ENCODE peak calls at places on chromosomes 5 and 9, in ten cellular contexts. P is naive thymus-derived CD8-positive, alpha-beta T cell; A is cerebellar cortex; O is Calu3; H is CD4-positive, alpha-beta T cell; G is stimulated activated CD8-positive, alpha-beta memory T cell treated with anti-CD3 and anti-CD28 coated beads, Interleukin-12 subunit alpha, Interleukin-12 subunit beta, amount 100 ng/mL, for 1 hour; V is Right ventricle myocardium superior; Q is NCI-H1694 treated with DMSO at 0.1 percent for 48 hours; Z is HFFc6; K is ACHN. F is an unnamed sample.

GRCh38 chr9:23123048-23123632 is 676.5 kb downstream of the DMRTA1 start:
- DNase-seq in P (no peak), A (peak; percentile 42), O (peak; percentile 31), H (no peak), G (no peak), V (no peak), Q (peak; percentile 6), Z (peak; percentile 22), K (peak; percentile 35), F (peak; percentile 78)

GRCh38 chr5:94968507-94969095 is 316.3 kb downstream of the MCTP1 start:
- DNase-seq in P (no peak), A (peak; percentile 88), O (peak; percentile 36), H (no peak), G (no peak), V (no peak), Q (peak; percentile 78), Z (peak; percentile 74), K (peak; percentile 79), F (peak; percentile 91)

GRCh38 chr5:1129725-1130082 is 17.8 kb upstream of the SLC12A7 start:
- DNase-seq in P (no peak), A (no peak), O (peak; percentile 66), H (no peak), G (no peak), V (peak; percentile 37), Q (no peak), Z (no peak), K (no peak), F (no peak)

GRCh38 chr9:93112864-93113389 is 16.9 kb downstream of the CARD19 start:
- DNase-seq in P (no peak), A (no peak), O (no peak), H (no peak), G (no peak), V (peak; percentile 35), Q (no peak), Z (no peak), K (no peak), F (no peak)

GRCh38 chr5:61200582-61201155 is 38.4 kb upstream of the SMIM15 start:
- DNase-seq in P (no peak), A (no peak), O (no peak), H (no peak), G (no peak), V (no peak), Q (no peak), Z (no peak), K (no peak), F (peak; percentile 45)

GRCh38 chr9:93656426-93657222 is 80.2 kb downstream of the PHF2 start:
- DNase-seq in P (no peak), A (no peak), O (no peak), H (no peak), G (no peak), V (peak; percentile 24), Q (no peak), Z (no peak), K (no peak), F (no peak)

GRCh38 chr5:179376701-179377420 is 31.6 kb upstream of the ADAMTS2 start:
- DNase-seq in P (no peak), A (no peak), O (no peak), H (no peak), G (no peak), V (no peak), Q (no peak), Z (no peak), K (no peak), F (no peak)

GRCh38 chr9:98220911-98221310 is 28.5 kb upstream of the CORO2A start:
- DNase-seq in P (no peak), A (no peak), O (no peak), H (no peak), G (no peak), V (no peak), Q (no peak), Z (no peak), K (no peak), F (no peak)

GRCh38 chr5:143037708-143038107 is 267.5 kb downstream of the ARHGAP26 start:
- DNase-seq in P (no peak), A (no peak), O (no peak), H (no peak), G (no peak), V (no peak), Q (no peak), Z (no peak), K (no peak), F (no peak)

GRCh38 chr5:158084292-158084691 is 225.3 kb upstream of the CLINT1 start:
- DNase-seq in P (no peak), A (no peak), O (no peak), H (no peak), G (no peak), V (no peak), Q (no peak), Z (no peak), K (no peak), F (no peak)

GRCh38 chr9:120856700-120857099 is 14.0 kb upstream of the PSMD5 start:
- DNase-seq in P (no peak), A (peak; percentile 38), O (no peak), H (no peak), G (no peak), V (no peak), Q (peak; percentile 64), Z (no peak), K (no peak), F (no peak)

F was measured in Karpas-422.